ENCODE peak calls at places on chromosomes 5 and 9, in four cellular contexts. J is hepatocyte, R is HCT116, K is neural progenitor cell. F is an unnamed sample.

GRCh38 chr9:112586600-112587155 is 100.1 kb downstream of the KIAA1958 start:
- DNase-seq in K (no peak), R (no peak), J (no peak), F (peak; percentile 35)

GRCh38 chr5:127326438-127326837 is 35.8 kb downstream of the MEGF10 start:
- DNase-seq in J (no peak), R (no peak), K (no peak), F (no peak)

GRCh38 chr5:98031496-98031895 is 742.0 kb upstream of the RGMB start:
- DNase-seq in K (no peak), J (no peak), R (no peak), F (peak; percentile 2)

GRCh38 chr9:89969881-89970639 is 365.2 kb downstream of the GADD45G start:
- DNase-seq in R (no peak), J (no peak), K (no peak), F (peak; percentile 16)

GRCh38 chr9:116566677-116567488 is 120.2 kb upstream of the TRIM32 start:
- DNase-seq in K (no peak), J (peak; percentile 84), R (no peak), F (peak; percentile 64)

GRCh38 chr9:22067196-22067595 is 58.1 kb upstream of the CDKN2B start:
- DNase-seq in R (no peak), K (no peak), J (no peak), F (no peak)

GRCh38 chr5:136058031-136058971 is 29.5 kb downstream of the TGFBI start:
- DNase-seq in J (peak; percentile 93), K (peak; percentile 36), R (peak; percentile 35), F (peak; percentile 96)

GRCh38 chr5:150671509-150672236 is 10.6 kb downstream of the MYOZ3 start:
- DNase-seq in R (no peak), K (peak; percentile 32), J (peak; percentile 29), F (peak; percentile 39)

DNA sequence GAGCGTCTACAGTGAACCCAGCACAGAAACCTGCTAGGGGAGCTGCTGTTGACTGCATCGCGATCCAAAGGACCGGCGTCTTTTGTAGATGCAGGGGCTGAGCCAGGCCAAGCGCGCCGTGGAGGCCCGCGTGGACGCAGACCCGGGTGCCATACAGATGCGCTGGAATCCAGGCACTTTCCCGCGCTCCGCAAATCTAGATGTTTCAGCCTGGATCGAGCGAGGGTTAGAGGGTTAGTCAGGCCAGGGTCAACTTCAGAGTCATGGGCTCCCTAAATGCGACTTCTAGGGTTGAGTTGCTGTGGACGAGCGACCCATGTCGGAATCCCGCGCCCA is 941 bp upstream of the TCF7 start:
- DNase-seq in J (no peak), R (no peak), K (no peak), F (no peak)
- H3K4me3 ChIP-seq in J (no peak overlapping the region), R (no peak overlapping the region), K (peak overlapping the region; percentile 75), F (no peak overlapping the region)

DNA sequence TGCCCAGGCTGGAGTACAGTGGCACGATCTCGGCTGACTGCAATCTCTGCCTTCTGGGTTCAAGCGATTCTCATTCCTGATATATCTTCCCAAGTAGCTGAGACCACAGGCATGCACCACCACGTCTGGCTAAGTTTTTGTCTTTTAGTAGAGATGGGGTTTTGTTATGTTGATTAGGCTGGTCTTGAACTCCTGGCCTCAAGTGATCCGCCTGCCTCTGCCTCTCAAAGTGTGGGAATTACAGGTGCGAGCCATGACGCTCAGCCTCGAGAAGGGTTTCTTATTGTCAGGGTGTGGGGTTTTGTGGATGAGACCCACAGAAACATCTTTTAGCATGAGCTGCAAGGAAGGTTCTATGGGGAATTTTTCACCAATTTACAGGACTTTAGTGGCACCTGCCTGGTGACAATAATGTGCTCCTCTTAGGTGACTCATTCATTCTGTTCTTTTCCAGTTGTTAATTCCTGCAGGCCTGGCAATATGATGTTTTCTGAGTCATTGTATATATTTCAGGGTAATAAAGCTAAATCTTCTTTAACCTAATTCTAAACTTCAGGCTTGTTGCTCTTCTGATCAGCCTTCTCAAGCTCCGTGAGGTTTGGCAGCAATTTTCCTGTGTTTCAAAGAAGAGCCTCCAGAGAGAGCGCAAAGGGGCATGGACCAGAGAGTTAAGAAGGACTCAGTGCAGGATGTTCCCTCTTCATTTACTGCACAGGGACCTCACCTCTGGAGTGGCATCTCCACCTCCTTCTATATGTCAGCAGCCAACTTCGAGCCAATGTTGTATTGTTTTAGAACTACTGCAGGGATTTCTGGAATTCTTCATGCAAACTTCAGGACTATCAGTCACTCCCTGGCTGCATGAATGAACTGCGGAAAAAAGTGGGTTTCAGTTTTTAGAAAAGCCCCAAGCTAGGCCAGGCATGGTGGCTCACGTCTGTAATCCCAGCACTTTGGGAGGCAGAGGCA is 77.8 kb upstream of the ZNF618 start:
- DNase-seq in J (no peak), K (no peak), R (no peak), F (peak; percentile 32)
- TF ChIP-seq EZH2phosphoT487 in J (no peak), K (no peak), R (no peak), F (no peak)

DNA sequence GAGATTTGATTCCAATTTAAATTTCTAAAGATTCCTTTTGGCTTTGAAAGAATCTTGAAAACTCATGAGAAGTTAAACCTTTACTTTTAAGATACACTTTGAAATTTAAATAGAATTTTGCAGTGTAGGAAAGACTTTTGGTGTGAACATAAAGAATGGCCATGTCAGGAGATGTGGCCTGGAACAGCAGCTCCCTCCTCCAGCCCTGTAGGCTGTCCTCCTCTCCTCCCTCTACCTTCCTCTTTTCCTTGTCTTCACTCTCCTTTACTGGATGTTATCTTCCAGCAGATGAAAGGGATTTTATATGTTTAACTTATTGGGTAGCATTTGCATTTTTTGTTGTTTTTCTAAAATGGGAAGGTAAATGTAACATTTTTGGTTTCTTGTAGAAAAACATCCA is 18.9 kb downstream of the ASPN start:
- DNase-seq in R (no peak), J (no peak), K (no peak), F (no peak)
- H3K4me2 ChIP-seq in R (peak overlapping the region; percentile 25), J (no peak overlapping the region), K (no peak overlapping the region), F (peak overlapping the region; percentile 61)

DNA sequence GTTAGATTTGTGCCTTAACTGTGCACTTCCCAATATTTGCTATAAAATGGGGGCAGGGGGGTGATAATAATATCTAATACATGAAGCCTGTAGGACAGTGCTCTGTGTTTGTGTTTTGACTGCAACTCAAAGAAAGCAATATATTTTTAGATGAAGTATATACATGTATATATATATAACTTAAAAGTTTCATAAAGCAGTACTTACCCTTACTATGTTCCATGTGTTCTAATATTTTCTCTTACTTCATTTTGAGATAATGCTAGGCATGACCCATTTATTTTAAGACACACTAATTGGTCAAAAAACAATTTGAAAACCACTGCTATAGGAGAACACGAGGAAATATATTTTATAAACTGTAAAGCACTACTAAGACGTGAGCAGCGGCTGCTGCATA is 2.4 kb downstream of the TRIM52 start:
- DNase-seq in K (no peak), J (no peak), R (no peak), F (no peak)
- H3K4me3 ChIP-seq in K (peak overlapping the region; percentile 100), J (peak overlapping the region; percentile 74), R (no peak overlapping the region), F (peak overlapping the region; percentile 94)

GRCh38 chr5:51832934-51833470 is 449.8 kb downstream of the ISL1 start:
- DNase-seq in R (no peak), J (no peak), K (no peak), F (no peak)

GRCh38 chr5:51829691-51830090 is 446.4 kb downstream of the ISL1 start:
- DNase-seq in J (no peak), R (no peak), K (no peak), F (no peak)

GRCh38 chr5:51829226-51829625 is 446.0 kb downstream of the ISL1 start:
- DNase-seq in J (no peak), R (no peak), K (no peak), F (no peak)
- TF ChIP-seq EZH2phosphoT487 in J (no peak), R (no peak), K (no peak), F (no peak)

DNA sequence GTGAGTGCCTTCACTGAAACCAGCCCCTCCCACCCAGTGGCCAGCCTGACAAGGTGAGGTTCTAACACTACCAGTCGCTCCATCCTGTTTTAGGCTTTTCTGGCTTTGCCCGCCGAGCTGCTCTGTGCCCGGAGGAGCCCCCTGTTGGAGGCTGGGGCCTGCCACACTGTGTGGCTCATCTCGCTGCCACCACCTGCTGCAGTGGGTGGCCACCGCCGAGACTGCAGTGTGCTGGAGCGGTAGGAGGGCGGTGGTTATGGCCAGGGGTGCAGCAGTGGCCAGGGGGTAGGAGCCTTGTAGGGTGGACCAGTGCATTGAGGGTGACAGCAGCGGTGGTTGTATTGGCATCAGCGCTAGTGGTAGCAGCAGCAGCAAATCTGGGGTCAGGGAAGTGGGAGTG is 74.7 kb upstream of the PCAT7 start:
- DNase-seq in K (no peak), R (no peak), J (no peak), F (no peak)
- H3K4me2 ChIP-seq in K (no peak overlapping the region), R (no peak overlapping the region), J (no peak overlapping the region), F (no peak overlapping the region)

GRCh38 chr5:74617203-74617602 is 23.3 kb downstream of the ENC1 start:
- DNase-seq in K (no peak), J (no peak), R (no peak), F (no peak)
- H3K4me3 ChIP-seq in K (no peak overlapping the region), J (no peak overlapping the region), R (no peak overlapping the region), F (no peak overlapping the region)

GRCh38 chr9:110356639-110357038 is 19.0 kb upstream of the TXNDC8 start:
- DNase-seq in J (no peak), R (no peak), K (no peak), F (no peak)
- TF ChIP-seq EZH2phosphoT487 in J (no peak), R (no peak), K (no peak), F (no peak)

F was measured in GM23248.